ENCODE peak calls at places on chromosome 20, in seven cellular contexts. One of them, this sample, is unnamed.
A peak's percentile ranks its signal among the peaks of the same experiment; 100 is the strongest.

GRCh38 chr20:24522452-24523330 is 53.3 kb downstream of the SYNDIG1 start:
- DNase-seq in cerebellar cortex: no peak
- DNase-seq in RWPE1: no peak
- DNase-seq in kidney tubule cell: no peak
- DNase-seq in non-pigmented ciliary epithelial cell: no peak
- DNase-seq in smooth muscle cell of the brain vasculature: no peak
- DNase-seq in HT1080: peak; percentile 14
- DNase-seq in this sample: no peak

GRCh38 chr20:46011631-46012482 is 3.1 kb downstream of the MMP9 start:
- DNase-seq in cerebellar cortex: peak; percentile 34
- DNase-seq in RWPE1: no peak
- DNase-seq in HT1080: peak; percentile 29
- DNase-seq in kidney tubule cell: peak; percentile 83
- DNase-seq in smooth muscle cell of the brain vasculature: no peak
- DNase-seq in non-pigmented ciliary epithelial cell: no peak
- DNase-seq in this sample: no peak

GRCh38 chr20:7094438-7094997 is 327.0 kb downstream of the BMP2 start:
- DNase-seq in HT1080: peak; percentile 50
- DNase-seq in smooth muscle cell of the brain vasculature: no peak
- DNase-seq in RWPE1: peak; percentile 62
- DNase-seq in kidney tubule cell: peak; percentile 73
- DNase-seq in cerebellar cortex: no peak
- DNase-seq in non-pigmented ciliary epithelial cell: peak; percentile 8
- DNase-seq in this sample: no peak

GRCh38 chr20:63446174-63447024 is 26.1 kb downstream of the KCNQ2 start:
- DNase-seq in non-pigmented ciliary epithelial cell: no peak
- DNase-seq in kidney tubule cell: no peak
- DNase-seq in HT1080: no peak
- DNase-seq in RWPE1: no peak
- DNase-seq in cerebellar cortex: no peak
- DNase-seq in smooth muscle cell of the brain vasculature: no peak
- DNase-seq in this sample: no peak

GRCh38 chr20:43999848-44000247 is 85.2 kb downstream of the TOX2 start:
- DNase-seq in kidney tubule cell: no peak
- DNase-seq in smooth muscle cell of the brain vasculature: no peak
- DNase-seq in HT1080: no peak
- DNase-seq in cerebellar cortex: no peak
- DNase-seq in RWPE1: no peak
- DNase-seq in non-pigmented ciliary epithelial cell: no peak
- DNase-seq in this sample: no peak

GRCh38 chr20:9027626-9028025 is 41.3 kb upstream of the PLCB4 start:
- DNase-seq in non-pigmented ciliary epithelial cell: no peak
- DNase-seq in RWPE1: no peak
- DNase-seq in smooth muscle cell of the brain vasculature: no peak
- DNase-seq in cerebellar cortex: no peak
- DNase-seq in HT1080: no peak
- DNase-seq in kidney tubule cell: peak; percentile 64
- DNase-seq in this sample: no peak

GRCh38 chr20:35555951-35556645 is 14.2 kb downstream of the ERGIC3 start:
- DNase-seq in smooth muscle cell of the brain vasculature: no peak
- DNase-seq in non-pigmented ciliary epithelial cell: no peak
- DNase-seq in HT1080: no peak
- DNase-seq in kidney tubule cell: no peak
- DNase-seq in RWPE1: no peak
- DNase-seq in cerebellar cortex: no peak
- DNase-seq in this sample: no peak

GRCh38 chr20:2919518-2920245 is 46.4 kb downstream of the PTPRA start:
- DNase-seq in smooth muscle cell of the brain vasculature: no peak
- DNase-seq in non-pigmented ciliary epithelial cell: no peak
- DNase-seq in kidney tubule cell: peak; percentile 40
- DNase-seq in cerebellar cortex: no peak
- DNase-seq in RWPE1: no peak
- DNase-seq in HT1080: no peak
- DNase-seq in this sample: no peak

GRCh38 chr20:32485126-32485769 is 99.9 kb downstream of the NOL4L start:
- DNase-seq in HT1080: peak; percentile 86
- DNase-seq in RWPE1: peak; percentile 80
- DNase-seq in cerebellar cortex: peak; percentile 91
- DNase-seq in smooth muscle cell of the brain vasculature: no peak
- DNase-seq in non-pigmented ciliary epithelial cell: peak; percentile 38
- DNase-seq in kidney tubule cell: peak; percentile 77
- DNase-seq in this sample: peak; percentile 72